ENCODE peak calls at places on chromosome 1, in ten cellular contexts. L is stimulated activated CD4-positive, alpha-beta T cell treated with anti-CD3 and anti-CD28 coated beads, Interleukin-2, amount 100 ng/mL, for 48 hours; M is effector memory CD4-positive, alpha-beta T cell; K is LoVo; B is GM04504; G is stimulated activated CD8-positive, alpha-beta memory T cell treated with anti-CD3 and anti-CD28 coated beads, Interleukin-4, amount 100 ng/mL, for 1 hour; W is hepatic stellate cell; T is NCI-H748 treated with DMSO at 0.1 percent for 48 hours; I is T-helper 2 cell; D is type B pancreatic cell. N is an unnamed sample.

GRCh38 chr1:163071381-163072255 is 2.5 kb downstream of the RGS4 start:
- DNase-seq in L (peak), M (no peak), K (peak), B (peak), G (no peak), W (peak), T (peak), I (no peak), D (no peak), N (no peak)

GRCh38 chr1:168135982-168136708 is 585 bp downstream of the GPR161 start:
- DNase-seq in L (no peak), M (no peak), K (peak), B (no peak), G (no peak), W (peak), T (no peak), I (no peak), D (peak), N (no peak)

GRCh38 chr1:117231748-117232373 is 21.1 kb upstream of the VTCN1 start:
- DNase-seq in L (no peak), M (no peak), K (no peak), B (no peak), G (no peak), W (no peak), T (no peak), I (no peak), D (no peak), N (no peak)

GRCh38 chr1:56068908-56069307 is 510.5 kb downstream of the PLPP3 start:
- DNase-seq in L (no peak), M (no peak), K (no peak), B (no peak), G (no peak), W (no peak), T (no peak), I (no peak), D (no peak), N (no peak)

GRCh38 chr1:22379566-22379965 is 72.1 kb upstream of the ZBTB40 start:
- DNase-seq in L (no peak), M (no peak), K (no peak), B (no peak), G (no peak), W (no peak), T (no peak), I (no peak), D (no peak), N (no peak)

GRCh38 chr1:56187410-56187809 is 392.0 kb downstream of the PLPP3 start:
- DNase-seq in L (no peak), M (no peak), K (no peak), B (no peak), G (no peak), W (no peak), T (no peak), I (no peak), D (no peak), N (no peak)

GRCh38 chr1:218297867-218298266 is 12.8 kb downstream of the RRP15 start:
- DNase-seq in L (no peak), M (no peak), K (no peak), B (no peak), G (no peak), W (no peak), T (no peak), I (no peak), D (no peak), N (no peak)

GRCh38 chr1:171877711-171878110 is 36.4 kb downstream of the DNM3 start:
- DNase-seq in L (no peak), M (no peak), K (peak), B (no peak), G (no peak), W (no peak), T (no peak), I (no peak), D (no peak), N (no peak)

GRCh38 chr1:156471496-156472490 is 28.8 kb downstream of the MEF2D start:
- DNase-seq in L (no peak), M (no peak), K (peak), B (no peak), G (no peak), W (no peak), T (peak), I (no peak), D (no peak), N (no peak)

GRCh38 chr1:77234943-77235342 is 15.7 kb upstream of the PIGK start:
- DNase-seq in L (no peak), M (no peak), K (no peak), B (no peak), G (no peak), W (no peak), T (no peak), I (no peak), D (no peak), N (no peak)

GRCh38 chr1:228448372-228448771 is 31.7 kb upstream of the TRIM17 start:
- DNase-seq in L (no peak), M (no peak), K (no peak), B (no peak), G (no peak), W (no peak), T (no peak), I (no peak), D (no peak), N (no peak)

GRCh38 chr1:233406994-233407631 is 79.6 kb downstream of the MAP3K21 start:
- DNase-seq in L (no peak), M (no peak), K (no peak), B (no peak), G (no peak), W (no peak), T (no peak), I (no peak), D (no peak), N (no peak)

GRCh38 chr1:58317694-58318093 is 228.8 kb downstream of the OMA1 start:
- DNase-seq in L (no peak), M (no peak), K (no peak), B (no peak), G (no peak), W (no peak), T (no peak), I (no peak), D (no peak), N (no peak)

GRCh38 chr1:222382171-222382570 is 165.7 kb downstream of the HHIPL2 start:
- DNase-seq in L (no peak), M (no peak), K (no peak), B (no peak), G (no peak), W (no peak), T (no peak), I (no peak), D (no peak), N (no peak)

GRCh38 chr1:229042482-229042881 is 228.4 kb upstream of the RAB4A start:
- DNase-seq in L (no peak), M (no peak), K (no peak), B (no peak), G (no peak), W (no peak), T (no peak), I (no peak), D (no peak), N (no peak)

GRCh38 chr1:155123801-155124200 is 3.9 kb upstream of the EFNA1 start:
- DNase-seq in L (no peak), M (no peak), K (peak), B (no peak), G (no peak), W (no peak), T (no peak), I (no peak), D (no peak), N (no peak)

GRCh38 chr1:76576876-76577817 is 290.1 kb upstream of the ST6GALNAC5 start:
- DNase-seq in L (no peak), M (no peak), K (no peak), B (no peak), G (no peak), W (no peak), T (peak), I (no peak), D (no peak), N (no peak)

GRCh38 chr1:17212487-17213121 is 7.7 kb downstream of the PADI1 start:
- DNase-seq in L (peak), M (peak), K (peak), B (no peak), G (peak), W (peak), T (no peak), I (peak), D (peak), N (peak)

GRCh38 chr1:15355968-15356621 is 53.6 kb upstream of the EFHD2 start:
- DNase-seq in L (no peak), M (no peak), K (peak), B (no peak), G (no peak), W (no peak), T (no peak), I (no peak), D (no peak), N (no peak)

GRCh38 chr1:154335351-154335714 is 10.0 kb downstream of the ATP8B2 start:
- DNase-seq in L (no peak), M (no peak), K (no peak), B (no peak), G (no peak), W (no peak), T (no peak), I (no peak), D (no peak), N (no peak)

GRCh38 chr1:225509376-225509707 is 81.5 kb upstream of the LBR start:
- DNase-seq in L (no peak), M (no peak), K (no peak), B (no peak), G (no peak), W (no peak), T (no peak), I (no peak), D (no peak), N (no peak)

GRCh38 chr1:33736496-33736895 is 127.4 kb upstream of the HMGB4 start:
- DNase-seq in L (no peak), M (no peak), K (no peak), B (no peak), G (no peak), W (no peak), T (no peak), I (no peak), D (no peak), N (no peak)

GRCh38 chr1:171627020-171627419 is 5.0 kb downstream of the MYOCOS start:
- DNase-seq in L (no peak), M (no peak), K (no peak), B (no peak), G (no peak), W (no peak), T (no peak), I (no peak), D (no peak), N (no peak)

GRCh38 chr1:180194546-180195207 is 35.4 kb upstream of the LHX4 start:
- DNase-seq in L (no peak), M (no peak), K (no peak), B (no peak), G (no peak), W (no peak), T (no peak), I (no peak), D (no peak), N (no peak)

GRCh38 chr1:116131170-116131569 is 20.0 kb downstream of the MAB21L3 start:
- DNase-seq in L (no peak), M (no peak), K (no peak), B (no peak), G (no peak), W (no peak), T (no peak), I (no peak), D (no peak), N (no peak)

GRCh38 chr1:25011966-25012625 is 82.0 kb upstream of the RUNX3 start:
- DNase-seq in L (no peak), M (no peak), K (no peak), B (no peak), G (no peak), W (no peak), T (no peak), I (no peak), D (no peak), N (no peak)

GRCh38 chr1:41583658-41584570 is 99.4 kb upstream of the EDN2 start:
- DNase-seq in L (no peak), M (no peak), K (no peak), B (no peak), G (no peak), W (no peak), T (no peak), I (no peak), D (no peak), N (no peak)

GRCh38 chr1:241600496-241600901 is 39.7 kb downstream of the CHML start:
- DNase-seq in L (no peak), M (no peak), K (no peak), B (peak), G (no peak), W (no peak), T (no peak), I (no peak), D (no peak), N (no peak)

GRCh38 chr1:47764461-47765046 is 232.6 kb downstream of the TRABD2B start:
- DNase-seq in L (no peak), M (no peak), K (no peak), B (no peak), G (no peak), W (no peak), T (no peak), I (no peak), D (no peak), N (no peak)

GRCh38 chr1:36731226-36732037 is 248.7 kb upstream of the CSF3R start:
- DNase-seq in L (no peak), M (no peak), K (no peak), B (no peak), G (no peak), W (no peak), T (no peak), I (no peak), D (peak), N (no peak)

GRCh38 chr1:32896451-32896850 is 4.7 kb downstream of the TMEM54 start:
- DNase-seq in L (no peak), M (no peak), K (no peak), B (no peak), G (no peak), W (no peak), T (no peak), I (no peak), D (no peak), N (no peak)

GRCh38 chr1:66412689-66413088 is 121.3 kb upstream of the SGIP1 start:
- DNase-seq in L (no peak), M (no peak), K (no peak), B (no peak), G (no peak), W (no peak), T (no peak), I (no peak), D (no peak), N (no peak)

GRCh38 chr1:157278383-157279156 is 140.4 kb upstream of the ETV3 start:
- DNase-seq in L (no peak), M (no peak), K (no peak), B (no peak), G (no peak), W (no peak), T (no peak), I (no peak), D (no peak), N (no peak)

GRCh38 chr1:161021168-161021958 is 411 bp upstream of the F11R start:
- DNase-seq in L (peak), M (peak), K (peak), B (no peak), G (peak), W (peak), T (peak), I (peak), D (peak), N (peak)

GRCh38 chr1:32768110-32768857 is 48.9 kb downstream of the YARS1 start:
- DNase-seq in L (no peak), M (no peak), K (no peak), B (no peak), G (no peak), W (no peak), T (no peak), I (no peak), D (no peak), N (no peak)

GRCh38 chr1:162732566-162733335 is 57.8 kb upstream of the HSD17B7 start:
- DNase-seq in L (no peak), M (no peak), K (no peak), B (no peak), G (no peak), W (no peak), T (no peak), I (no peak), D (no peak), N (no peak)